ENCODE peak calls at places on chromosomes 12 and 14, in four cellular contexts. One of them, this sample, is unnamed.

GRCh38 chr12:94667031-94667540 is 16.7 kb upstream of the TMCC3 start:
- DNase-seq in AG09309: no peak
- DNase-seq in GM12865: no peak
- DNase-seq in HFF-Myc: no peak
- DNase-seq in this sample: no peak

GRCh38 chr14:57833304-57833703 is 32.6 kb downstream of the SLC35F4 start:
- DNase-seq in AG09309: peak
- DNase-seq in GM12865: no peak
- DNase-seq in HFF-Myc: peak
- DNase-seq in this sample: no peak

GRCh38 chr12:89451876-89452275 is 72.7 kb downstream of the GALNT4 start:
- DNase-seq in HFF-Myc: peak
- DNase-seq in AG09309: peak
- DNase-seq in GM12865: no peak
- DNase-seq in this sample: no peak

GRCh38 chr12:121934318-121934682 is 15.9 kb downstream of the CFAP251 start:
- DNase-seq in HFF-Myc: no peak
- DNase-seq in GM12865: no peak
- DNase-seq in AG09309: no peak
- DNase-seq in this sample: no peak

GRCh38 chr14:27715561-27715960 is 1051.0 kb upstream of the FOXG1 start:
- DNase-seq in AG09309: no peak
- DNase-seq in HFF-Myc: no peak
- DNase-seq in GM12865: no peak
- DNase-seq in this sample: no peak

GRCh38 chr12:53752192-53752601 is 418 bp upstream of the CISTR start:
- DNase-seq in AG09309: no peak
- DNase-seq in HFF-Myc: no peak
- DNase-seq in GM12865: no peak
- DNase-seq in this sample: no peak

GRCh38 chr12:57370696-57371095 is 60.1 kb downstream of the R3HDM2 start:
- DNase-seq in HFF-Myc: no peak
- DNase-seq in GM12865: no peak
- DNase-seq in AG09309: peak
- DNase-seq in this sample: no peak

GRCh38 chr12:26566670-26567069 is 266.3 kb downstream of the ITPR2 start:
- DNase-seq in HFF-Myc: peak
- DNase-seq in GM12865: no peak
- DNase-seq in AG09309: peak
- DNase-seq in this sample: no peak

GRCh38 chr12:54765652-54766051 is 88.7 kb upstream of the MUCL1 start:
- DNase-seq in AG09309: no peak
- DNase-seq in HFF-Myc: no peak
- DNase-seq in GM12865: no peak
- DNase-seq in this sample: no peak

GRCh38 chr14:36105401-36105800 is 71.1 kb downstream of the PTCSC3 start:
- DNase-seq in GM12865: no peak
- DNase-seq in HFF-Myc: no peak
- DNase-seq in AG09309: no peak
- DNase-seq in this sample: no peak

GRCh38 chr12:75603475-75603874 is 92.1 kb upstream of the KRR1 start:
- DNase-seq in AG09309: no peak
- DNase-seq in GM12865: no peak
- DNase-seq in HFF-Myc: no peak
- DNase-seq in this sample: no peak

GRCh38 chr14:106291626-106292025 is 765.2 kb downstream of the TMEM121 start:
- DNase-seq in GM12865: no peak
- DNase-seq in AG09309: no peak
- DNase-seq in HFF-Myc: no peak
- DNase-seq in this sample: no peak

GRCh38 chr14:77882631-77883030 is 82.7 kb downstream of the ADCK1 start:
- DNase-seq in HFF-Myc: no peak
- DNase-seq in GM12865: no peak
- DNase-seq in AG09309: no peak
- DNase-seq in this sample: no peak

GRCh38 chr14:101201535-101202125 is 298.1 kb upstream of the RTL1 start:
- DNase-seq in HFF-Myc: no peak
- DNase-seq in AG09309: no peak
- DNase-seq in GM12865: no peak
- DNase-seq in this sample: no peak

GRCh38 chr14:33509927-33510535 is 440.8 kb downstream of the EGLN3 start:
- DNase-seq in GM12865: no peak
- DNase-seq in AG09309: peak
- DNase-seq in HFF-Myc: no peak
- DNase-seq in this sample: no peak

GRCh38 chr12:32881107-32881506 is 15.5 kb downstream of the PKP2 start:
- DNase-seq in HFF-Myc: no peak
- DNase-seq in GM12865: no peak
- DNase-seq in AG09309: no peak
- DNase-seq in this sample: no peak

GRCh38 chr14:54085841-54086240 is 129.2 kb upstream of the BMP4 start:
- DNase-seq in GM12865: no peak
- DNase-seq in AG09309: no peak
- DNase-seq in HFF-Myc: no peak
- DNase-seq in this sample: no peak

GRCh38 chr12:46112364-46112763 is 122.0 kb upstream of the SCAF11 start:
- DNase-seq in AG09309: no peak
- DNase-seq in GM12865: no peak
- DNase-seq in HFF-Myc: no peak
- DNase-seq in this sample: no peak